ENCODE peak calls at places on chromosomes 13 and 19, in seven cellular contexts. P is endothelial cell of umbilical vein, X is fibroblast of lung, F is HCT116, Y is astrocyte, Z is keratinocyte, Q is K562. S is an unnamed sample.
A peak's percentile ranks its signal among the peaks of the same experiment; 100 is the strongest.

GRCh38 chr13:40096357-40096911 is 441.0 kb downstream of the COG6 start:
- DNase-seq in Q (no peak), F (no peak), Y (no peak), P (no peak), Z (no peak), X (no peak), S (no peak)

GRCh38 chr13:110249326-110249725 is 57.6 kb downstream of the COL4A1 start:
- DNase-seq in Z (no peak), P (no peak), X (no peak), Q (no peak), F (no peak), Y (no peak), S (no peak)

GRCh38 chr13:113854238-113855011 is 9.5 kb downstream of the GAS6 start:
- DNase-seq in P (no peak), Y (peak; percentile 53), F (no peak), Q (no peak), X (peak; percentile 79), Z (no peak), S (peak; percentile 56)

GRCh38 chr13:41456768-41457588 is at the start of gene RGCC:
- DNase-seq in P (peak; percentile 74), Z (no peak), Y (peak; percentile 50), F (peak; percentile 10), Q (peak; percentile 74), X (peak; percentile 43), S (peak; percentile 91)

GRCh38 chr13:109510036-109510435 is 276.3 kb downstream of the IRS2 start:
- DNase-seq in P (no peak), Z (no peak), Q (no peak), X (no peak), Y (no peak), F (no peak), S (no peak)

GRCh38 chr13:77330009-77330471 is 3.1 kb upstream of the MYCBP2 start:
- DNase-seq in X (peak; percentile 44), Q (no peak), Y (no peak), F (no peak), Z (no peak), P (peak; percentile 75), S (peak; percentile 12)

GRCh38 chr19:57888494-57889231 is at the start of gene ZNF814:
- DNase-seq in Y (peak; percentile 59), F (no peak), X (peak; percentile 91), P (peak; percentile 37), Z (peak; percentile 40), Q (no peak), S (peak; percentile 89)

GRCh38 chr13:88526186-88526852 is 855.1 kb downstream of the SLITRK5 start:
- DNase-seq in Q (no peak), F (no peak), Y (no peak), P (no peak), X (no peak), Z (no peak), S (no peak)

GRCh38 chr19:40907968-40908735 is 26.1 kb upstream of the CYP2A7 start:
- DNase-seq in F (no peak), Q (peak; percentile 73), X (no peak), P (no peak), Y (no peak), Z (no peak), S (peak; percentile 11)

DNA sequence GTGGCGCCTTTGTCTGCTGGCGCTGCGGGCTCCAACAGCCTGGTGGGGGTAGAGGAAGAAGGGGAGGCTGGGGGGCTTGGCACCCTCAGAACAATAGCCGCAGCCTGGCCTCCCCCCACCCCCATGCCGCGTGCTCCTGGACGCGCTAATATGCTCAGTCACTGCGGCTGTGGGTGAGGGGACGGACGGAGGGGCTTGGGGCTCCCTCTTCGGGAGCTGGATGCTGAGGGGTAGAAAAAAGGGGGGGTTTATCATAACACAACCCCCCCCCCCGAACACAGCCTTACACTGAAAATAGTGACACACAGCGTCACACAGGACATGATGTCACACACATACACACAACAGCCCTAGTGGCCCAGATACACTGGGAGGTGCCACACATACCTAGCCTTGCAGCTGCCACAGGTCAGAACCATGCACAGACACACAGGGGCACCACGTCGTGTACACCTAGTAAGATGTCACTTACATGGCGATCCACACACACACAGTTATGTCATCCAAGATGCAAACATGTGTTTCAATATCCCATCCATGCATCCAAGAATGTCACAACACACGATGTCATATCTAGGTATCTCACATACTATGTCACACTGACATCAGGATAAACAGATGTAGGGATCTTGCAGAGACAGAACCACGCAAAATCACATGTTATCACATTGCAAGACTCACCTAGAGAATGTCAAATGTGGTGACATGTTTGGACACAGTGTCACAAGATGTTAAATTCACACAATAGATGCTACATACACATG is 760 bp downstream of the MAST1 start:
- DNase-seq in Q (no peak), Y (no peak), X (no peak), P (no peak), F (no peak), Z (no peak), S (no peak)
- TF ChIP-seq EZH2 in Q (no peak), Y (peak; percentile 71), X (peak; percentile 89), P (peak; percentile 57), F (no peak), Z (peak; percentile 93), S (no peak)

DNA sequence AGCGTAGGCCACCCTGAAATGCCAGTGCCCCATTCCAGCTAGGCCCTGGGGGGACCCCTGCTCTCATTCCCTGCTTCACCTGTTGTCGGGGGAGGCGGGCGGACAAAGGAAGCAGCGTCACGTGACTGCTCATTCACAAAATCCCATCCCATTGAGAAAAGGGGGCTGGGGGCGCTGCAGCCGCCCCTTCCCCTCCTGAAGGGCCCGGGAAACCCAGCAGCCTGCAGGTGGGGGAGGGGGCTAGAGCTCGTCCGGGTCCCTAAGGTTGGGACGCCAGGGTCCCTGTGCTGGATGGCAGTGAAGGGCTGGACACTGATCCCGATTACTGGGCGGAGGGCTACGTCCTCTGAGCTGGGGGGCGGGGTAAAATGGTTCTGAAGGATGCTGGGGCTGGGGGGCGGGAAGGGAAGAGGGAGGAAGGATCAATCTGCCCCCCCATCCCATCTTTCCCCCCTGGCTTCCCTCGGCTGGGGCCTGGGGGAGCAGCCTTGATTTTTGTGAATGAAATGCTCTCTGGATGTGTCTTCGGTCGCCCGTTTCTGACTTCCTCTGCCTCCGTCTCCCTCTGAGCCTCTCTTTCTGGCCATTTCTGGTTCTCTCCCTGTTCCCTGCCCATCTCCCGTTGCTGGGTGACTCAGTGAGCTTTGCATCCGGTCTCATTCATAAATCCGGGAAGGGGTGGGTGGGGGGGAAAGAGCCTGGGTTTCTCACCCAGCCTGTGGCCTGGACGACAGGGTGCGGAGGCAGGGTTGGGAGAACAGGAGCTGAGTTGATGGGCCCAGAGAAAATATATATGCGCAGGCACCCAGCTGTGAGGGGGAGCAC is 816 bp downstream of the SPRED3 start:
- DNase-seq in P (peak; percentile 71), Q (no peak), Z (no peak), Y (peak; percentile 74), X (peak; percentile 75), F (no peak), S (peak; percentile 91)
- H3K9ac ChIP-seq in P (peak overlapping the region; percentile 91), Q (peak overlapping the region; percentile 21), Z (peak overlapping the region; percentile 71), Y (peak overlapping the region; percentile 90), X (peak overlapping the region; percentile 88), F (peak overlapping the region; percentile 58), S (peak overlapping the region; percentile 78)

GRCh38 chr19:2777952-2778683 is 5.0 kb downstream of the SGTA start:
- DNase-seq in Z (no peak), P (no peak), Y (no peak), Q (no peak), F (no peak), X (no peak), S (no peak)
- H4K20me1 ChIP-seq in Z (peaks cover 35% of the 10 kb centered on the region), P (no peaks in the 10 kb centered on the region), Y (peaks cover 89% of the 10 kb centered on the region), Q (peaks cover 26% of the 10 kb centered on the region), F (peaks cover 6% of the 10 kb centered on the region), X (no peaks in the 10 kb centered on the region), S (no peaks in the 10 kb centered on the region)

GRCh38 chr19:8017808-8018207 is 12.4 kb upstream of the ELAVL1 start:
- DNase-seq in X (no peak), Z (no peak), Q (peak; percentile 66), F (no peak), Y (no peak), P (no peak), S (no peak)

GRCh38 chr19:8023371-8023770 is 17.9 kb upstream of the ELAVL1 start:
- DNase-seq in X (no peak), P (no peak), Y (no peak), Z (no peak), F (no peak), Q (no peak), S (no peak)

GRCh38 chr19:8020681-8021080 is 15.2 kb upstream of the ELAVL1 start:
- DNase-seq in P (no peak), Z (no peak), Q (no peak), X (no peak), Y (no peak), F (no peak), S (no peak)

GRCh38 chr19:8022275-8022674 is 16.8 kb upstream of the ELAVL1 start:
- DNase-seq in F (no peak), Z (no peak), Q (peak; percentile 60), P (no peak), Y (no peak), X (no peak), S (no peak)

DNA sequence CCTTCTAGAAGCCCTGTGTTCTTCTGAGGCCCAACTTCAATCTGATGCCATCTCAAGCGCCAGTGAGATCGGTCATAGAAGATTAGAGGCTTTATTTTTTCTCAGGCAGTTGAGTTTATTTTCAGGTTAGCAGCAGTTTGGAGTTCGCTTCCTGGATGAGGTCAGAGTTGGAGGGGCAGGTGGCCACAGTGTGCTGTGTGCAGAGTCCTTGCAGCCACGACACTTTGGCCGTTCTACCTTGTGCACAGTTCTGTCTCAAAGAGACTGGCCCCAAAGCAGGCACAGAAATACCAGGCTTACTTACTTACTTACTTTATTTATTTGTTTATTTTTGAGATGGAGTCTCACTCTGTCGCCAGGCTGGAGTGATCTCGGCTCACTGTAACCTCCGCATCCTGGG is 15.9 kb upstream of the ELAVL1 start:
- DNase-seq in F (no peak), Q (no peak), X (no peak), Y (no peak), P (no peak), Z (no peak), S (no peak)
- TF ChIP-seq EZH2 in F (no peak), Q (no peak), X (no peak), Y (no peak), P (no peak), Z (no peak), S (no peak)

DNA sequence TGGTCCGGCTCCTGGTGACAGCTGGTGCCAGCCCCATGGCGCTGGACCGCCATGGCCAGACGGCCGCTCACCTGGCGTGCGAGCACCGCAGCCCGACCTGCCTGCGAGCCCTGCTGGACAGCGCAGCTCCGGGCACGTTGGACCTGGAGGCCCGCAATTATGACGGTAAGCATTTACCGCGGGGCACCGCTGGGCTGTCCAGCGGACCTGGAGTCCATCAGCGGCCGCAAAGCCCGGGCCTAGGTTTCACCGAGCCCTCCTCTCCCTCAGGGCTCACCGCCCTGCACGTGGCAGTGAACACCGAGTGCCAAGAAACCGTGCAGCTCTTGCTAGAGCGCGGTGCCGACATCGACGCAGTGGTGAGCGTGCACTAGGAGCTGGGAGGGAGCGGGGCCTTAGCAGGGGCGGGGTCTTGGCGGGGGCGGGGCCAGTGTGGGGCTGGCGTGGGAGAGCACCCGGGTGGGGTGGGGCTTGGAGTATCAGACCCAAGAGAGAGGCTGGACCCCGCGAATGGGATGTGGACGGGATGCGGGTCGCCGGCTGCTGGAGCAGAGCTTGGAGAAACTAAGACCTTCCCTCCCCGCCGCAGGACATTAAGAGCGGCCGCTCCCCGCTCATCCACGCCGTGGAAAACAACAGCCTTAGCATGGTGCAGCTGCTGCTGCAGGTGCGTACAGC is 8.7 kb downstream of the BCL3 start:
- DNase-seq in X (peak; percentile 76), Q (peak; percentile 55), F (no peak), Y (peak; percentile 72), Z (no peak), P (no peak), S (no peak)
- H3K9ac ChIP-seq in X (peak overlapping the region; percentile 86), Q (peak overlapping the region; percentile 69), F (no peak overlapping the region), Y (peak overlapping the region; percentile 66), Z (no peak overlapping the region), P (no peak overlapping the region), S (no peak overlapping the region)